ENCODE peak calls at places on chromosomes 2 and 18, in five cellular contexts. One of them, this sample, is unnamed.

GRCh38 chr18:62437520-62438329 is 85.1 kb upstream of the ZCCHC2 start:
- DNase-seq in germinal center: no peak
- DNase-seq in T-helper 17 cell: no peak
- DNase-seq in neuronal stem cell: no peak
- DNase-seq in T-helper 2 cell: no peak
- DNase-seq in this sample: no peak

GRCh38 chr2:28956890-28957289 is 24.2 kb upstream of the TOGARAM2 start:
- DNase-seq in T-helper 2 cell: no peak
- DNase-seq in T-helper 17 cell: no peak
- DNase-seq in germinal center: no peak
- DNase-seq in neuronal stem cell: no peak
- DNase-seq in this sample: no peak

GRCh38 chr18:60350150-60350549 is 22.4 kb downstream of the MC4R start:
- DNase-seq in neuronal stem cell: no peak
- DNase-seq in T-helper 2 cell: no peak
- DNase-seq in T-helper 17 cell: no peak
- DNase-seq in germinal center: no peak
- DNase-seq in this sample: no peak

GRCh38 chr18:3541549-3542386 is 91.8 kb downstream of the TGIF1 start:
- DNase-seq in T-helper 2 cell: peak; percentile 28
- DNase-seq in T-helper 17 cell: no peak
- DNase-seq in neuronal stem cell: no peak
- DNase-seq in germinal center: no peak
- DNase-seq in this sample: no peak

GRCh38 chr2:223503746-223504145 is 98.4 kb downstream of the SCG2 start:
- DNase-seq in germinal center: no peak
- DNase-seq in neuronal stem cell: no peak
- DNase-seq in T-helper 17 cell: no peak
- DNase-seq in T-helper 2 cell: no peak
- DNase-seq in this sample: no peak

GRCh38 chr18:3810271-3810670 is 360.3 kb downstream of the TGIF1 start:
- DNase-seq in T-helper 17 cell: no peak
- DNase-seq in germinal center: no peak
- DNase-seq in neuronal stem cell: no peak
- DNase-seq in T-helper 2 cell: no peak
- DNase-seq in this sample: no peak

GRCh38 chr2:168097431-168097830 is 150.0 kb downstream of the STK39 start:
- DNase-seq in T-helper 17 cell: no peak
- DNase-seq in neuronal stem cell: no peak
- DNase-seq in germinal center: no peak
- DNase-seq in T-helper 2 cell: no peak
- DNase-seq in this sample: no peak

GRCh38 chr2:232103140-232103737 is 141.7 kb downstream of the DIS3L2 start:
- DNase-seq in neuronal stem cell: no peak
- DNase-seq in T-helper 2 cell: no peak
- DNase-seq in germinal center: no peak
- DNase-seq in T-helper 17 cell: no peak
- DNase-seq in this sample: no peak

This sample was measured in upper lobe of left lung.